ENCODE peak calls at places on chromosomes 12 and 14, in ten cellular contexts. E, X, W, M, S, P, A, K, U and V are unnamed samples.

GRCh38 chr12:81468206-81468605 is 290.9 kb downstream of the PPFIA2 start:
- DNase-seq in K (peak; percentile 41), U (peak; percentile 9), W (no peak), P (no peak), S (no peak), E (peak; percentile 1), X (peak; percentile 85), M (no peak), A (no peak), V (no peak)

GRCh38 chr12:107759410-107759809 is 1.5 kb downstream of the PRDM4 start:
- DNase-seq in W (no peak), P (no peak), U (peak; percentile 59), M (no peak), A (no peak), X (peak; percentile 85), K (peak; percentile 65), E (peak; percentile 90), S (no peak), V (no peak)

GRCh38 chr14:46140445-46140844 is 511.1 kb downstream of the RPL10L start:
- DNase-seq in A (no peak), E (no peak), M (no peak), S (no peak), P (no peak), U (no peak), K (no peak), W (no peak), X (peak; percentile 1), V (no peak)

GRCh38 chr12:111846016-111846415 is 4.0 kb downstream of the MAPKAPK5 start:
- DNase-seq in A (no peak), S (no peak), P (no peak), M (no peak), W (no peak), E (no peak), X (peak; percentile 29), U (no peak), K (peak; percentile 10), V (no peak)

GRCh38 chr12:62873116-62873825 is 61.7 kb downstream of the PPM1H start:
- DNase-seq in S (no peak), P (no peak), M (no peak), A (no peak), K (no peak), U (peak; percentile 17), W (no peak), E (no peak), X (no peak), V (no peak)

GRCh38 chr14:103444837-103445524 is 59.8 kb downstream of the MARK3 start:
- DNase-seq in K (peak; percentile 72), U (no peak), E (peak; percentile 83), X (peak; percentile 59), S (no peak), W (no peak), A (no peak), M (no peak), P (no peak), V (no peak)

GRCh38 chr14:55780156-55780946 is 200.3 kb downstream of the KTN1 start:
- DNase-seq in S (no peak), K (peak; percentile 93), E (peak; percentile 33), M (no peak), X (peak; percentile 78), P (no peak), U (peak; percentile 33), W (peak; percentile 21), A (no peak), V (peak; percentile 87)

GRCh38 chr14:68756071-68756481 is 36.8 kb downstream of the ZFP36L1 start:
- DNase-seq in W (no peak), K (no peak), E (no peak), S (peak; percentile 35), U (no peak), A (no peak), X (no peak), P (no peak), M (no peak), V (peak; percentile 42)

GRCh38 chr12:52207895-52208294 is 16.1 kb upstream of the KRT80 start:
- DNase-seq in X (peak; percentile 66), W (peak; percentile 84), P (peak; percentile 68), A (peak; percentile 55), E (peak; percentile 28), M (peak; percentile 69), K (peak; percentile 76), U (no peak), S (no peak), V (peak; percentile 98)

GRCh38 chr12:95304673-95305198 is 87.1 kb downstream of the VEZT start:
- DNase-seq in W (no peak), A (no peak), P (no peak), E (peak; percentile 53), X (peak; percentile 63), M (no peak), K (peak; percentile 54), U (no peak), S (no peak), V (no peak)

GRCh38 chr14:71554323-71554722 is 377.9 kb upstream of the RGS6 start:
- DNase-seq in X (no peak), E (no peak), S (no peak), K (no peak), P (no peak), M (no peak), U (no peak), W (no peak), A (no peak), V (no peak)

GRCh38 chr14:100827751-100828447 is 2.0 kb downstream of the MEG3 start:
- DNase-seq in X (peak; percentile 89), K (peak; percentile 75), W (no peak), P (no peak), U (no peak), E (peak; percentile 81), M (no peak), A (no peak), S (peak; percentile 80), V (peak; percentile 62)

GRCh38 chr14:89418452-89418851 is 1.4 kb upstream of the FOXN3 start:
- DNase-seq in S (no peak), W (no peak), E (no peak), P (no peak), K (no peak), U (no peak), X (no peak), M (no peak), A (no peak), V (no peak)

GRCh38 chr12:13223941-13224340 is 27.4 kb downstream of the EMP1 start:
- DNase-seq in A (no peak), U (no peak), W (no peak), K (peak; percentile 64), S (no peak), E (peak; percentile 52), P (no peak), M (no peak), X (peak; percentile 77), V (no peak)

GRCh38 chr14:28773917-28774691 is 7.5 kb downstream of the FOXG1 start:
- DNase-seq in W (peak; percentile 56), A (peak; percentile 95), P (no peak), S (no peak), M (no peak), K (peak; percentile 54), E (peak; percentile 30), U (no peak), X (peak; percentile 57), V (peak; percentile 30)

DNA sequence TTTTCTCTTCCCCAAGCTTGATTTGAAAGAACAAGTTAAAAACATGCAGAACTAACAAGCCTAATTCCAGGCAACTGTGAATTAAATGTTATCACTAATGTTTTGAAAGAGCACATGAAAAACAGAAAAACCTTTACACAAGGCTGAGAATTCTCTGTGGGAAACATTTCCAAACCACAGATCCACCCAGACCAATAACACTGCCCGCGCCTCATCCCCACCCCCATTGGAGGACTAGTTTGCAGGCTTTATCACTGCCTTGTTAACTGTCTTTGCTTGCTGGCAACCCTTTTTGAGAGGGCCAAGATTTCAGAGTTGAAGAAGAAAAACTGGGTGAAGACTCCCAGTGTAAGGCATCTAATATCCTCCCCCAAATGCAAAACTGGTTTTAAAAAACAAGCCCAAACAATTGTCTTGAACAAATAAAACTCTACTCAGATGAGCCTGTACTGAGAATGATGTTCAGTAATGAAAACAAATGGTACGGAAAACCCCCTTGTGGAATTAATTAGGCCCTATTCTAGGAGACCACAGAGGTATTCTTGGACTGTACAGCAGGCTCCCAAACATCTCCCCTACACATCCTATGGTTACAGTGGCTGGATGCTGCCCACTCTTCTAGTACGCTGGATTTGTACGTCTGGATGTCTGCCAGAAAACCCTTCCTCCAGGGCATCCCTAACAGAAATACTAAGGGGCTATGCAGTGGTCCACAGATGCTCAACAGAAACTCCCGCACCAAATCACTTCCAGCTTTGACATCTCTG is 5.8 kb downstream of the MAX start:
- DNase-seq in M (no peak), K (peak; percentile 77), W (no peak), U (no peak), X (peak; percentile 64), E (no peak), S (peak; percentile 52), P (no peak), A (no peak), V (no peak)
- H3K4me1 ChIP-seq in M (peaks cover 59% of the 10 kb centered on the region), K (peaks cover 18% of the 10 kb centered on the region), W (peaks cover 95% of the 10 kb centered on the region), U (peaks cover 20% of the 10 kb centered on the region), X (peaks cover 7% of the 10 kb centered on the region), E (peaks cover 6% of the 10 kb centered on the region), S (peaks cover 26% of the 10 kb centered on the region), P (peaks cover 88% of the 10 kb centered on the region), A (no peaks in the 10 kb centered on the region), V (peaks cover 36% of the 10 kb centered on the region)

DNA sequence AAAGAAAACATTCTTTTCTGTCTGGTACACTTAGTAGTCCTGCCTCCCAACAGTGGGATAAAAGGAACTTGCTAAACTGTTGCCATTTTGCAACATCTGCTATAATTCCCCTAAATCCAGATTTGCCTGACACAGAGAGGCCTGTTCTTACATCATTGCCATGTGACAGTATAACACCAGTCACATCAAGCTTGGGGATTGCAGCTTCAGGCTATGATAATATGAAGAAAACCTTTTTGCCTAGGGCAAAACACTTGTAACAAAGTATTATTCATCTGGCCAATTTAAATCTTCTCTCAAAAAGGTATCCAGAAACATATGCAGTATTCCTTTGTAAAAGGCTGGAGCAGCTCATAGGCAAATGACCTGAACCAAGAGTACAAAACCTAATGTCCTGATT is 80.9 kb upstream of the OTX2 start:
- DNase-seq in E (no peak), W (no peak), U (no peak), K (no peak), M (no peak), S (no peak), P (no peak), A (no peak), X (no peak), V (no peak)
- H3K27me3 ChIP-seq in E (no peaks in the 10 kb centered on the region), W (peaks cover 1% of the 10 kb centered on the region), U (no peaks in the 10 kb centered on the region), K (peaks cover 67% of the 10 kb centered on the region), M (peaks cover 3% of the 10 kb centered on the region), S (no peaks in the 10 kb centered on the region), P (peaks cover 19% of the 10 kb centered on the region), A (no peaks in the 10 kb centered on the region), X (no peaks in the 10 kb centered on the region), V (no peaks in the 10 kb centered on the region)

DNA sequence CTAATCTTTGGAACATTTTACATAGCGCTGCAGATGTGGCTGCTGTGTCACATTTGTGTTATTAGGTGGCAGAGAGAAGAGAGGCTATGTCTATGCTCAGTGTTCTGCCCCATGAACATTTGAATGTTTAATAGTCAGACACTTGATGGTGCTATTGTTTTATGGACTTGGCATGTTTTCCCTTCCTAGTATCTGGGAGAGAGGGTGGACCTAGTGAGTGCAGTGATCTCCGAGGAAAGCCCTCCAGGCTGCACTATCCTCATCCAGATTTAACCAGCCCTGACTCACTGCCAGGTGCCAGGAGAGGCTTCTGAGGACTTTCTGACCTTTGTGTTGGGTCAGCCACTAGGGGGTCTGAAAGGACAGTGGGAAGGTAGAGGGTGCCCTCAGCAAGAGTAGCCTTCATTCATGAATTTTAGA is 24.3 kb downstream of the ZFC3H1 start:
- DNase-seq in U (no peak), E (no peak), P (no peak), K (no peak), X (no peak), W (no peak), A (peak; percentile 77), S (no peak), M (no peak), V (no peak)
- TF ChIP-seq CTCF in U (peak; percentile 32), E (no peak), P (no peak), K (peak; percentile 11), X (no peak), W (no peak), A (peak; percentile 66), S (no peak), M (no peak), V (no peak)

GRCh38 chr14:97021571-97022171 is 224.5 kb downstream of the VRK1 start:
- DNase-seq in M (no peak), W (no peak), U (no peak), E (no peak), X (no peak), P (no peak), S (no peak), A (peak; percentile 61), K (no peak), V (no peak)
- H3K4me1 ChIP-seq in M (no peaks in the 10 kb centered on the region), W (no peaks in the 10 kb centered on the region), U (no peaks in the 10 kb centered on the region), E (no peaks in the 10 kb centered on the region), X (no peaks in the 10 kb centered on the region), P (peaks cover 12% of the 10 kb centered on the region), S (no peaks in the 10 kb centered on the region), A (peaks cover 3% of the 10 kb centered on the region), K (no peaks in the 10 kb centered on the region), V (no peaks in the 10 kb centered on the region)